ENCODE peak calls at places on chromosomes 7 and 10, in ten cellular contexts. X is kidney tubule cell; O is activated CD4-positive, CD25-positive, alpha-beta regulatory T cell treated with anti-CD3 and anti-CD28 coated beads, Interleukin-2, amount 50 U/mL, for 72 hours; Z is effector CD4-positive, alpha-beta T cell; N is activated effector memory CD4-positive, alpha-beta T cell treated with anti-CD3 and anti-CD28 coated beads, Interleukin-2, amount 50 U/mL, for 16 hours; P is GM04504; F is GM23248; I is CD8-positive, alpha-beta memory T cell; A is thoracic aorta; K is NK-92 treated with Interleukin-12 subunit alpha and Interleukin-12 subunit beta, amount 100 ng/mL, for 24 hours. D is an unnamed sample.

GRCh38 chr7:132576723-132577089 is 436 bp upstream of the PLXNA4 start:
- DNase-seq in K (no peak), O (no peak), A (no peak), F (peak; percentile 26), I (no peak), P (no peak), N (no peak), Z (no peak), X (no peak), D (no peak)

GRCh38 chr7:74277636-74278035 is 11.6 kb upstream of the CLIP2 start:
- DNase-seq in F (no peak), N (no peak), I (no peak), K (no peak), Z (no peak), O (no peak), X (no peak), P (no peak), A (no peak), D (no peak)

GRCh38 chr7:150325110-150325611 is 1.8 kb upstream of the ACTR3C start:
- DNase-seq in X (peak; percentile 58), N (no peak), O (no peak), F (no peak), P (no peak), A (no peak), Z (no peak), K (no peak), I (no peak), D (peak; percentile 87)

GRCh38 chr10:70935631-70936030 is 47.3 kb upstream of the PCBD1 start:
- DNase-seq in N (no peak), K (no peak), I (no peak), O (no peak), A (no peak), X (no peak), Z (no peak), P (no peak), F (no peak), D (no peak)

GRCh38 chr7:102061981-102062390 is 224.7 kb upstream of the SH2B2 start:
- DNase-seq in N (peak; percentile 46), X (peak; percentile 98), Z (no peak), A (no peak), O (no peak), F (no peak), K (no peak), P (no peak), I (no peak), D (no peak)

GRCh38 chr7:70785427-70785826 is 346.5 kb upstream of the GALNT17 start:
- DNase-seq in I (no peak), O (no peak), P (no peak), Z (no peak), A (no peak), X (no peak), K (no peak), N (no peak), F (no peak), D (no peak)

GRCh38 chr10:80410578-80411145 is 2.3 kb downstream of the PRXL2A start:
- DNase-seq in I (no peak), P (no peak), Z (no peak), O (no peak), N (no peak), X (no peak), K (no peak), F (no peak), A (no peak), D (no peak)

GRCh38 chr7:133691727-133692450 is 435.3 kb upstream of the LRGUK start:
- DNase-seq in O (no peak), Z (no peak), A (no peak), X (no peak), N (no peak), F (peak; percentile 71), K (no peak), I (no peak), P (peak; percentile 14), D (no peak)

GRCh38 chr7:15686957-15687644 is 618 bp upstream of the MEOX2 start:
- DNase-seq in N (no peak), P (no peak), I (no peak), A (no peak), Z (no peak), X (no peak), K (no peak), O (no peak), F (peak; percentile 4), D (peak; percentile 87)

D was measured in lower leg skin.